ENCODE peak calls at places on chromosomes 7 and 10, in eight cellular contexts. W is ovary; K is mammary epithelial cell; J is tibial artery; I is left lung; Y is CD4-positive, CD25-positive, alpha-beta regulatory T cell; N is OCI-LY7; O is prostate gland. H is an unnamed sample.

GRCh38 chr10:63605568-63605967 is 84.4 kb downstream of the REEP3 start:
- DNase-seq in W (no peak), K (no peak), J (no peak), I (no peak), Y (no peak), N (no peak), O (no peak), H (no peak)

GRCh38 chr7:69695998-69696657 is 97.9 kb downstream of the AUTS2 start:
- DNase-seq in W (no peak), K (no peak), J (no peak), I (no peak), Y (no peak), N (peak; percentile 95), O (no peak), H (no peak)

GRCh38 chr10:22624289-22624738 is 90.1 kb downstream of the PIP4K2A start:
- DNase-seq in W (no peak), K (peak; percentile 32), J (no peak), I (no peak), Y (no peak), N (no peak), O (no peak), H (no peak)

GRCh38 chr10:78869508-78870439 is 199.0 kb upstream of the ZMIZ1 start:
- DNase-seq in W (no peak), K (no peak), J (no peak), I (peak; percentile 42), Y (no peak), N (no peak), O (no peak), H (no peak)

GRCh38 chr10:4725917-4726606 is 99.9 kb upstream of the AKR1E2 start:
- DNase-seq in W (no peak), K (peak; percentile 89), J (no peak), I (no peak), Y (no peak), N (no peak), O (no peak), H (no peak)

GRCh38 chr10:102781921-102782542 is 38.3 kb downstream of the WBP1L start:
- DNase-seq in W (no peak), K (peak; percentile 16), J (no peak), I (no peak), Y (no peak), N (no peak), O (no peak), H (no peak)

GRCh38 chr10:45377858-45378257 is 3.8 kb downstream of the ALOX5 start:
- DNase-seq in W (no peak), K (no peak), J (no peak), I (no peak), Y (no peak), N (no peak), O (no peak), H (no peak)

GRCh38 chr10:132627736-132628512 is 90.3 kb downstream of the INPP5A start:
- DNase-seq in W (peak; percentile 59), K (no peak), J (peak; percentile 72), I (peak; percentile 69), Y (no peak), N (no peak), O (no peak), H (no peak)

GRCh38 chr10:72455889-72456588 is 101.3 kb upstream of the DNAJB12 start:
- DNase-seq in W (no peak), K (peak; percentile 6), J (no peak), I (no peak), Y (no peak), N (no peak), O (no peak), H (no peak)

GRCh38 chr7:867001-867405 is 9.4 kb upstream of the GET4 start:
- DNase-seq in W (peak; percentile 81), K (no peak), J (peak; percentile 85), I (peak; percentile 77), Y (no peak), N (no peak), O (peak; percentile 82), H (no peak)

GRCh38 chr10:9828110-9828509 is 1189.6 kb upstream of the CELF2 start:
- DNase-seq in W (no peak), K (no peak), J (no peak), I (no peak), Y (no peak), N (no peak), O (no peak), H (no peak)

GRCh38 chr7:141221007-141221612 is 147.2 kb downstream of the TMEM178B start:
- DNase-seq in W (no peak), K (no peak), J (no peak), I (no peak), Y (no peak), N (no peak), O (no peak), H (no peak)

GRCh38 chr10:58859541-58859940 is 316.9 kb upstream of the PHYHIPL start:
- DNase-seq in W (no peak), K (no peak), J (no peak), I (no peak), Y (no peak), N (no peak), O (no peak), H (no peak)

GRCh38 chr7:96784597-96784996 is 75.0 kb upstream of the SEM1 start:
- DNase-seq in W (no peak), K (no peak), J (no peak), I (no peak), Y (no peak), N (no peak), O (no peak), H (no peak)

GRCh38 chr10:69042417-69042816 is 45.5 kb upstream of the SRGN start:
- DNase-seq in W (no peak), K (no peak), J (no peak), I (no peak), Y (no peak), N (no peak), O (no peak), H (no peak)

GRCh38 chr10:104052351-104052885 is 33.3 kb downstream of the COL17A1 start:
- DNase-seq in W (no peak), K (no peak), J (no peak), I (no peak), Y (no peak), N (no peak), O (no peak), H (no peak)

GRCh38 chr7:155254018-155254417 is 43.7 kb upstream of the INSIG1 start:
- DNase-seq in W (no peak), K (no peak), J (no peak), I (peak; percentile 53), Y (no peak), N (no peak), O (no peak), H (no peak)
- H3K27ac ChIP-seq in W (no peak overlapping the region), K (no peak overlapping the region), J (no peak overlapping the region), I (no peak overlapping the region), Y (no peak overlapping the region), N (no peak overlapping the region), O (no peak overlapping the region), H (no peak overlapping the region)

GRCh38 chr7:74400420-74401136 is 53.1 kb upstream of the GTF2IRD1 start:
- DNase-seq in W (no peak), K (no peak), J (peak; percentile 4), I (no peak), Y (no peak), N (no peak), O (no peak), H (no peak)
- H3K36me3 ChIP-seq in W (no peaks in the 10 kb centered on the region), K (peaks cover 16% of the 10 kb centered on the region), J (peaks cover 57% of the 10 kb centered on the region), I (peaks cover 46% of the 10 kb centered on the region), Y (no peaks in the 10 kb centered on the region), N (no peaks in the 10 kb centered on the region), O (peaks cover 5% of the 10 kb centered on the region), H (no peaks in the 10 kb centered on the region)

GRCh38 chr10:125117941-125118630 is 42.3 kb downstream of the CTBP2 start:
- DNase-seq in W (peak; percentile 69), K (no peak), J (peak; percentile 48), I (no peak), Y (no peak), N (no peak), O (peak; percentile 72), H (no peak)

GRCh38 chr10:125115409-125115808 is 45.0 kb downstream of the CTBP2 start:
- DNase-seq in W (no peak), K (no peak), J (no peak), I (no peak), Y (no peak), N (no peak), O (no peak), H (no peak)

GRCh38 chr10:125114761-125115391 is 45.5 kb downstream of the CTBP2 start:
- DNase-seq in W (peak; percentile 22), K (no peak), J (no peak), I (no peak), Y (no peak), N (no peak), O (no peak), H (no peak)

GRCh38 chr10:125116652-125117310 is 43.6 kb downstream of the CTBP2 start:
- DNase-seq in W (peak; percentile 59), K (no peak), J (no peak), I (peak; percentile 53), Y (no peak), N (no peak), O (no peak), H (no peak)

DNA sequence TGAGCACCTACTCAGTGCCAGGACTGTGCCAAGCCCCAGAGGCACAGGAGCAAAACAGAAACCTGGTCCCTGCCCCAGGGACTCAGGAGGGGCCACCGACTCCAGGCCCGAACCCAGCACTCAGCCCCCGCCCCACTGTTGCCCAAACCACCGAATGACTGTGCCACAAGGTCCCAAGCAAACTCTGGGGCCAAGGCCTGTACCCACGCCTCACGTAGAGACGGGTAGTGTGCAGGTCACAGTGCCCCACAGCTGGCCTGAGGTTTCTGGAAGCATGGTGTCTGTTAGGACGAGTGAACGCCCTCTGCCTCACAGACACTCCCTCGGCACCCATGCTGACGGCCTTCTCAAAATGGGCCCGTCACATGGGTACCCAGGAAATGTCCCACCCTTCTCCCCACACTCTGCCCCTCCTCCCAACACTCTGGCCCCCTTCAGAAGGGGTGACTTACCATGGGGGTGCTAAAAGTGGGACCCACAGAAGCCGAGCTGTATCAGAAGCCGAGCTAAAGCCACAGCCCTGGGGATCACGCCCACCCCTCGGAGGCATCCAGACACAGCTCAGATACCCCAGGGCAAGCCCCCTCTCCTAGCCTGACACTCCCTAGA is 44.2 kb downstream of the CTBP2 start:
- DNase-seq in W (peak; percentile 28), K (no peak), J (no peak), I (no peak), Y (no peak), N (no peak), O (no peak), H (no peak)
- H3K27ac ChIP-seq in W (peak overlapping the region; percentile 39), K (no peak overlapping the region), J (no peak overlapping the region), I (no peak overlapping the region), Y (no peak overlapping the region), N (no peak overlapping the region), O (peak overlapping the region; percentile 6), H (no peak overlapping the region)

GRCh38 chr10:27155073-27155754 is at the start of gene MASTL:
- DNase-seq in W (peak; percentile 93), K (peak; percentile 95), J (peak; percentile 95), I (peak; percentile 96), Y (peak; percentile 92), N (peak; percentile 94), O (peak; percentile 87), H (peak; percentile 93)

GRCh38 chr10:27153855-27154198 is 357 bp downstream of the YME1L1 start:
- DNase-seq in W (no peak), K (no peak), J (peak; percentile 33), I (no peak), Y (no peak), N (peak; percentile 30), O (peak; percentile 16), H (peak; percentile 16)

GRCh38 chr10:27153325-27153724 is 859 bp downstream of the YME1L1 start:
- DNase-seq in W (no peak), K (no peak), J (no peak), I (no peak), Y (no peak), N (no peak), O (no peak), H (no peak)

GRCh38 chr10:27158421-27158820 is 3.3 kb downstream of the MASTL start:
- DNase-seq in W (no peak), K (no peak), J (no peak), I (no peak), Y (no peak), N (no peak), O (no peak), H (no peak)

GRCh38 chr10:27157150-27157549 is 2.0 kb downstream of the MASTL start:
- DNase-seq in W (no peak), K (no peak), J (no peak), I (no peak), Y (no peak), N (no peak), O (no peak), H (no peak)
- H3K36me3 ChIP-seq in W (no peaks in the 10 kb centered on the region), K (peaks cover 20% of the 10 kb centered on the region), J (no peaks in the 10 kb centered on the region), I (peaks cover 39% of the 10 kb centered on the region), Y (peaks cover 16% of the 10 kb centered on the region), N (peaks cover 67% of the 10 kb centered on the region), O (no peaks in the 10 kb centered on the region), H (peaks cover 3% of the 10 kb centered on the region)